ENCODE peak calls at places on chromosomes 6 and 20, in nine cellular contexts. V, P, K, A, X, L, F, O and N are unnamed samples.

GRCh38 chr6:3751730-3752537 is 421 bp upstream of the PXDC1 start:
- DNase-seq in L (peak; percentile 67), A (peak; percentile 73), V (peak; percentile 95), O (peak; percentile 33), K (peak; percentile 94), P (peak; percentile 57), X (peak; percentile 77), F (peak; percentile 52), N (peak; percentile 94)

GRCh38 chr6:56660374-56660730 is 17.7 kb upstream of the DST start:
- DNase-seq in X (no peak), P (no peak), V (no peak), K (no peak), O (no peak), F (no peak), A (no peak), L (no peak), N (no peak)

GRCh38 chr6:143634486-143634885 is 43.3 kb upstream of the PHACTR2 start:
- DNase-seq in P (no peak), X (no peak), L (no peak), V (peak; percentile 11), A (no peak), F (no peak), K (no peak), O (no peak), N (no peak)

GRCh38 chr20:41577129-41578009 is 40.8 kb downstream of the CHD6 start:
- DNase-seq in V (no peak), K (no peak), O (no peak), X (no peak), P (no peak), F (no peak), L (no peak), A (no peak), N (no peak)

GRCh38 chr20:23035731-23036130 is 619 bp downstream of the SSTR4 start:
- DNase-seq in F (no peak), O (no peak), X (no peak), V (no peak), A (no peak), K (no peak), L (no peak), P (no peak), N (no peak)

GRCh38 chr6:140271759-140272377 is 897.4 kb upstream of the CITED2 start:
- DNase-seq in V (no peak), P (no peak), O (no peak), A (no peak), X (no peak), F (no peak), L (no peak), K (no peak), N (no peak)

GRCh38 chr6:31663961-31664789 is 622 bp downstream of the GPANK1 start:
- DNase-seq in L (no peak), V (peak; percentile 87), A (no peak), P (no peak), K (peak; percentile 64), X (no peak), O (no peak), F (no peak), N (no peak)

GRCh38 chr6:166032366-166033171 is 135.1 kb downstream of the TBXT start:
- DNase-seq in A (no peak), O (no peak), F (no peak), P (no peak), V (peak; percentile 95), X (no peak), L (no peak), K (peak; percentile 63), N (no peak)

GRCh38 chr20:59850018-59850641 is 83.3 kb downstream of the SYCP2 start:
- DNase-seq in P (peak; percentile 52), V (peak; percentile 50), F (peak; percentile 4), X (no peak), K (no peak), O (peak; percentile 27), L (no peak), A (no peak), N (no peak)

GRCh38 chr6:37092851-37093727 is 76.9 kb upstream of the PIM1 start:
- DNase-seq in O (no peak), V (no peak), X (no peak), L (no peak), F (no peak), K (no peak), A (no peak), P (no peak), N (no peak)

GRCh38 chr6:126337323-126337722 is 2.6 kb upstream of the CENPW start:
- DNase-seq in F (no peak), A (no peak), P (peak; percentile 15), L (no peak), V (peak; percentile 81), O (no peak), K (no peak), X (no peak), N (no peak)

GRCh38 chr6:157690441-157691210 is 132.4 kb upstream of the SNX9 start:
- DNase-seq in X (no peak), A (no peak), O (no peak), K (no peak), V (no peak), P (no peak), L (no peak), F (no peak), N (no peak)

GRCh38 chr6:106163966-106164877 is 78.1 kb downstream of the PRDM1 start:
- DNase-seq in V (peak; percentile 89), P (peak; percentile 61), L (no peak), A (peak; percentile 91), F (peak; percentile 40), O (no peak), X (no peak), K (peak; percentile 36), N (no peak)

GRCh38 chr6:139474145-139475108 is 100.0 kb upstream of the CITED2 start:
- DNase-seq in O (peak; percentile 81), L (no peak), K (no peak), F (no peak), A (no peak), P (no peak), X (no peak), V (peak; percentile 29), N (no peak)

GRCh38 chr20:19934792-19935491 is 82.2 kb upstream of the NAA20 start:
- DNase-seq in P (peak; percentile 44), V (peak; percentile 23), K (peak; percentile 72), F (no peak), L (no peak), X (no peak), A (no peak), O (peak; percentile 45), N (no peak)

GRCh38 chr6:139577124-139577800 is 202.8 kb upstream of the CITED2 start:
- DNase-seq in P (no peak), X (no peak), L (no peak), A (no peak), V (no peak), F (no peak), O (no peak), K (no peak), N (no peak)

GRCh38 chr6:107666084-107666981 is 157.8 kb downstream of the SCML4 start:
- DNase-seq in A (no peak), P (no peak), K (no peak), V (peak; percentile 90), X (no peak), F (no peak), L (no peak), O (no peak), N (peak; percentile 24)

GRCh38 chr20:63141531-63141930 is 74.4 kb downstream of the YTHDF1 start:
- DNase-seq in F (no peak), K (no peak), V (no peak), L (no peak), A (no peak), O (no peak), X (no peak), P (no peak), N (no peak)

GRCh38 chr6:46584586-46584985 is 68.0 kb downstream of the CYP39A1 start:
- DNase-seq in V (peak; percentile 59), A (no peak), P (no peak), O (no peak), K (no peak), F (no peak), L (no peak), X (no peak), N (no peak)

GRCh38 chr6:131728296-131728939 is 17.6 kb upstream of the CTAGE9 start:
- DNase-seq in V (no peak), P (no peak), A (no peak), X (no peak), L (no peak), F (no peak), O (no peak), K (no peak), N (no peak)

GRCh38 chr6:1869766-1870165 is 260.1 kb downstream of the FOXC1 start:
- DNase-seq in F (no peak), A (no peak), O (no peak), X (no peak), K (no peak), P (no peak), L (no peak), V (no peak), N (no peak)

GRCh38 chr20:4671015-4671414 is 50.7 kb upstream of the PRND start:
- DNase-seq in A (no peak), L (no peak), K (no peak), V (no peak), F (no peak), X (no peak), P (no peak), O (no peak), N (peak; percentile 20)

GRCh38 chr6:113558966-113559365 is 298.2 kb upstream of the MARCKS start:
- DNase-seq in O (no peak), P (no peak), A (no peak), F (no peak), X (no peak), L (no peak), K (no peak), V (peak; percentile 82), N (no peak)